ENCODE peak calls at places on chromosomes 3 and 15, in eight cellular contexts. P, T, M, S, G, K, H and N are unnamed samples.
A peak's percentile ranks its signal among the peaks of the same experiment; 100 is the strongest.

GRCh38 chr3:56086355-56086754 is 381.9 kb downstream of the ERC2 start:
- DNase-seq in H (no peak), P (no peak), G (peak; percentile 18), K (peak; percentile 22), T (no peak), M (no peak), S (peak; percentile 40), N (peak; percentile 47)

GRCh38 chr3:43288366-43288765 is 2.0 kb downstream of the SNRK start:
- DNase-seq in T (no peak), K (no peak), G (peak; percentile 43), M (peak; percentile 50), H (peak; percentile 47), S (peak; percentile 72), P (no peak), N (no peak)

GRCh38 chr3:62318752-62319569 is 54.4 kb downstream of the FEZF2 start:
- DNase-seq in T (peak; percentile 84), P (peak; percentile 87), M (peak; percentile 88), H (peak; percentile 89), G (peak; percentile 91), S (peak; percentile 94), K (peak; percentile 28), N (peak; percentile 55)

GRCh38 chr3:16828815-16829214 is 55.9 kb upstream of the PLCL2 start:
- DNase-seq in P (peak; percentile 6), M (peak; percentile 70), H (peak; percentile 85), K (no peak), G (peak; percentile 67), S (peak; percentile 25), T (no peak), N (no peak)

GRCh38 chr3:100032262-100032661 is 82.0 kb downstream of the FILIP1L start:
- DNase-seq in H (peak; percentile 11), M (peak; percentile 81), S (peak; percentile 88), G (peak; percentile 87), K (no peak), P (peak; percentile 83), T (no peak), N (peak; percentile 59)

GRCh38 chr15:101269479-101270223 is 7.6 kb downstream of the SELENOS start:
- DNase-seq in P (no peak), M (peak; percentile 49), G (peak; percentile 51), S (peak; percentile 21), T (no peak), H (no peak), K (no peak), N (no peak)

GRCh38 chr3:136659253-136659652 is 92.9 kb downstream of the STAG1 start:
- DNase-seq in T (no peak), H (peak; percentile 15), G (peak; percentile 78), K (peak; percentile 39), M (peak; percentile 77), P (no peak), S (peak; percentile 66), N (peak; percentile 19)

GRCh38 chr3:126782554-126782953 is 78.5 kb downstream of the CHCHD6 start:
- DNase-seq in G (peak; percentile 84), T (no peak), H (no peak), S (peak; percentile 88), P (peak; percentile 90), K (peak; percentile 84), M (peak; percentile 88), N (peak; percentile 86)

GRCh38 chr3:123834631-123835030 is 49.5 kb downstream of the MYLK start:
- DNase-seq in T (no peak), K (peak; percentile 78), S (peak; percentile 69), G (peak; percentile 84), P (peak; percentile 94), M (peak; percentile 76), H (no peak), N (peak; percentile 75)

GRCh38 chr3:105933871-105934270 is 65.1 kb upstream of the CBLB start:
- DNase-seq in T (no peak), K (no peak), S (no peak), H (no peak), G (peak; percentile 85), M (peak; percentile 74), P (no peak), N (no peak)

GRCh38 chr3:64627471-64628321 is 60.1 kb downstream of the ADAMTS9 start:
- DNase-seq in G (no peak), T (no peak), K (no peak), S (peak; percentile 7), P (no peak), H (no peak), M (no peak), N (peak; percentile 15)

GRCh38 chr3:170204023-170204472 is 18.2 kb upstream of the PRKCI start:
- DNase-seq in H (no peak), T (no peak), G (no peak), P (no peak), M (no peak), K (no peak), S (no peak), N (no peak)

GRCh38 chr15:101675796-101676582 is 23.8 kb upstream of the TM2D3 start:
- DNase-seq in G (peak; percentile 83), T (no peak), H (peak; percentile 71), S (peak; percentile 77), K (no peak), P (peak; percentile 61), M (peak; percentile 68), N (peak; percentile 43)

GRCh38 chr15:45112143-45112591 is 1.8 kb downstream of the DUOX2 start:
- DNase-seq in G (no peak), S (no peak), K (no peak), H (no peak), P (no peak), T (no peak), M (no peak), N (no peak)

GRCh38 chr3:62065985-62066693 is 307.2 kb downstream of the FEZF2 start:
- DNase-seq in K (peak; percentile 66), M (no peak), T (no peak), P (no peak), G (no peak), S (peak; percentile 72), H (no peak), N (peak; percentile 28)

GRCh38 chr3:29694783-29695182 is 413.9 kb downstream of the RBMS3 start:
- DNase-seq in S (peak; percentile 94), G (peak; percentile 97), H (no peak), M (peak; percentile 97), P (peak; percentile 80), K (peak; percentile 71), T (no peak), N (peak; percentile 92)

GRCh38 chr3:88509582-88509981 is 359.8 kb downstream of the C3orf38 start:
- DNase-seq in P (no peak), T (no peak), S (no peak), K (no peak), M (no peak), H (no peak), G (no peak), N (no peak)

GRCh38 chr3:45413172-45413765 is 24.9 kb downstream of the LARS2 start:
- DNase-seq in H (no peak), S (no peak), P (no peak), G (no peak), M (no peak), T (no peak), K (no peak), N (no peak)

GRCh38 chr3:190017575-190018288 is 103.0 kb downstream of the P3H2 start:
- DNase-seq in M (peak; percentile 84), G (peak; percentile 82), S (peak; percentile 68), T (no peak), H (peak; percentile 48), K (peak; percentile 52), P (peak; percentile 70), N (peak; percentile 65)

GRCh38 chr3:188558343-188559068 is 404.5 kb downstream of the LPP start:
- DNase-seq in M (no peak), T (no peak), G (no peak), S (peak; percentile 38), K (no peak), H (no peak), P (no peak), N (no peak)

GRCh38 chr15:74642328-74642723 is 26.7 kb downstream of the CLK3 start:
- DNase-seq in G (no peak), P (no peak), M (no peak), T (no peak), K (no peak), H (no peak), S (no peak), N (no peak)
- H3K4me3 ChIP-seq in G (no peak overlapping the region), P (no peak overlapping the region), M (no peak overlapping the region), T (no peak overlapping the region), K (no peak overlapping the region), H (no peak overlapping the region), S (no peak overlapping the region), N (no peak overlapping the region)

DNA sequence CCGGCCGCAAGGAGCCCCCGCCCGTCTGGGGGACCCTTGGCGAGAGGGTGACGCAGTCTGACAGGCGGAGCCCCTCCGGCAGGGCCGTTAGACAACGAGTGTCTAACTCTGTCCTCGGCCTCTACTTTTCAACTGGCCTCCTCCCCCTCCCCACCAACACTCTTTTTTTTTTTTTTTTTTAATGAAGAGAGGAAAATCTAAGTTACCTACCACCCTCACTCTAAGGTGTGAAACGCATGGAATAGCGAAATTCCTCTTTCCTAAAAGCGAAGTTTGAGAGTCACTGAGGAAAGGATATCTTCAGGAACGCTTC is 521 bp upstream of the SUSD5 start:
- DNase-seq in H (no peak), G (no peak), T (no peak), M (no peak), S (no peak), P (no peak), K (no peak), N (no peak)
- H3K4me3 ChIP-seq in H (no peak overlapping the region), G (peak overlapping the region; percentile 51), T (peak overlapping the region; percentile 79), M (peak overlapping the region; percentile 60), S (peak overlapping the region; percentile 73), P (peak overlapping the region; percentile 59), K (peak overlapping the region; percentile 59), N (peak overlapping the region; percentile 60)

DNA sequence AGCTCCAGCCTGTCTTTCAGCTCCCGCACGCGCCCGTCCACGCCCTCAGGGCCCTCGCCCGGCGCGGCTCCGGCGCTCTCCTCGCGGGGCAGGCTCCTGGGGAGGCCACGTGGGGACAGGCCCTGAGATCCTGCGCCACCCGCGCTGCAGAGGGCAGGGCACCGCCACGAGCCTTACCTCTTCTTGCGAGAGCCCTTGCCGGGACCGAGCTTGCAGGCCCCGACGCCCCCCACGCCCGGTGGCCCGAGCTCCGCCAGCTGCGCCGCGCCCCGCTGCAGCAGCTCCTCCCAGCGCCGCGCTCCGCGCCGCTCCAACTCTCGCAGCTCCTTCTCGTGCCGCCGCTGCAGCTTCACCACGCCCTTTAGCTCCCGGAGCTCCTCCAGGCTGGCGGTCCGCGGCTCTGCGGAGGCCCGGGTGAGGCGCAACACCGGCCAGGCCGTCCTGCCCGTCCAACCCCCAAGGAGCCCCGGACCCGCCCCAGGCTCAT is 8.3 kb upstream of the ANKRD63 start:
- DNase-seq in H (no peak), P (peak; percentile 57), M (peak; percentile 64), S (peak; percentile 87), G (peak; percentile 68), K (no peak), T (no peak), N (no peak)
- H3K4me3 ChIP-seq in H (no peak overlapping the region), P (peak overlapping the region; percentile 41), M (peak overlapping the region; percentile 24), S (peak overlapping the region; percentile 48), G (no peak overlapping the region), K (peak overlapping the region; percentile 27), T (peak overlapping the region; percentile 74), N (peak overlapping the region; percentile 47)

GRCh38 chr15:46366360-46367007 is 731.7 kb downstream of the SQOR start:
- DNase-seq in P (no peak), G (no peak), S (no peak), H (no peak), M (no peak), T (no peak), K (no peak), N (no peak)

DNA sequence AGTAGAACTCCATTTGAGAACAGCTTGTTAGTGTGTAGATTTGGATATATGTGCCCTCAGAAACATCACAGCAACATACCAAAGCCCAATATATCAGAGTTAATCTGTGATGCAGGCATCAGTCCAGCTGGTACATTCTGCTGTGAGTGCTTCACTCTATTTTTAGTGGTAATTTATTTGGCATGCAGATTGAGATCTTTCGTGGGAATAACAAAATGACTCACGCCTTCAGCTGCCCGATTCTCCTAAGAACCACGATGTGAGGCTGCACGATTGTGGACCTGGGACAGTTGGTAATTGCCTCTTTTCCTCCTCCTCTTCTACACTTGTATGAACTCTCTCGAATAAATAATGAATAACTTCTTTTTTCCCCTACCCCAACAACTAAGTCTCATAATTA is 730.8 kb downstream of the SQOR start:
- DNase-seq in S (peak; percentile 2), H (no peak), M (peak; percentile 30), G (peak; percentile 12), P (no peak), T (no peak), K (peak; percentile 52), N (peak; percentile 56)
- H3K4me3 ChIP-seq in S (peak overlapping the region; percentile 29), H (no peak overlapping the region), M (no peak overlapping the region), G (no peak overlapping the region), P (no peak overlapping the region), T (peak overlapping the region; percentile 38), K (no peak overlapping the region), N (no peak overlapping the region)